ENCODE peak calls at places on chromosome 22, in seven cellular contexts. S is pancreas; C is effector memory CD4-positive, alpha-beta T cell; Q is CD4-positive, alpha-beta memory T cell; P is stomach; W is right atrium auricular region; K is Caco-2. R is an unnamed sample. For H3K27me3, the result is how much of the 10 kb centered on the place peaks cover.

GRCh38 chr22:30694171-30694637 is 470 bp upstream of the OSBP2 start:
- DNase-seq in W (no peak), P (peak), C (peak), K (peak), S (peak), Q (peak), R (peak)

GRCh38 chr22:28414017-28414416 is 265.6 kb downstream of the TTC28 start:
- DNase-seq in C (no peak), Q (no peak), S (no peak), W (no peak), P (no peak), K (no peak), R (no peak)

GRCh38 chr22:30325724-30326703 is 727 bp downstream of the TBC1D10A start:
- DNase-seq in W (no peak), P (peak), K (no peak), C (no peak), Q (no peak), S (peak), R (peak)

GRCh38 chr22:46688949-46689348 is 49.1 kb downstream of the CERK start:
- DNase-seq in W (no peak), C (no peak), P (peak), Q (no peak), K (no peak), S (no peak), R (no peak)

GRCh38 chr22:38213319-38214247 is 11.8 kb downstream of the MAFF start:
- DNase-seq in W (no peak), S (no peak), P (no peak), Q (no peak), C (no peak), K (no peak), R (no peak)

GRCh38 chr22:35476341-35476740 is 64.3 kb upstream of the RASD2 start:
- DNase-seq in P (no peak), W (no peak), K (no peak), S (no peak), C (no peak), Q (no peak), R (no peak)

GRCh38 chr22:48670317-48670716 is 1157.4 kb downstream of the BRD1 start:
- DNase-seq in P (no peak), S (no peak), C (no peak), K (no peak), W (no peak), Q (no peak), R (peak)

GRCh38 chr22:23888615-23889401 is 5.4 kb upstream of the MIF start:
- DNase-seq in C (no peak), K (no peak), Q (no peak), S (no peak), W (no peak), P (no peak), R (no peak)

GRCh38 chr22:29706991-29707390 is 12.8 kb upstream of the CABP7 start:
- DNase-seq in P (no peak), W (no peak), C (no peak), K (no peak), Q (no peak), S (no peak), R (no peak)

GRCh38 chr22:31730344-31730711 is 19.6 kb downstream of the PRR14L start:
- DNase-seq in C (no peak), Q (no peak), S (no peak), P (no peak), W (no peak), K (no peak), R (no peak)

GRCh38 chr22:31272522-31273446 is 19.5 kb downstream of the PIK3IP1 start:
- DNase-seq in C (no peak), W (no peak), Q (peak), K (peak), S (peak), P (peak), R (no peak)

GRCh38 chr22:34798605-34799004 is 267.4 kb upstream of the ISX start:
- DNase-seq in K (no peak), C (no peak), W (no peak), S (no peak), P (no peak), Q (no peak), R (no peak)

GRCh38 chr22:16562711-16563554 is 29.7 kb downstream of the CCT8L2 start:
- DNase-seq in S (no peak), K (no peak), Q (no peak), P (no peak), W (no peak), C (no peak), R (peak)

GRCh38 chr22:19770349-19771220 is 10.0 kb downstream of the TBX1 start:
- DNase-seq in Q (no peak), K (no peak), S (peak), W (no peak), C (no peak), P (no peak), R (peak)

GRCh38 chr22:21020802-21021429 is 6.0 kb downstream of the P2RX6 start:
- DNase-seq in C (no peak), K (no peak), S (no peak), P (no peak), Q (no peak), W (no peak), R (peak)

GRCh38 chr22:42072606-42073330 is 1.3 kb upstream of the PHETA2 start:
- DNase-seq in P (no peak), C (no peak), Q (no peak), K (no peak), S (no peak), W (no peak), R (no peak)

GRCh38 chr22:41768420-41768819 is 32.1 kb upstream of the CCDC134 start:
- DNase-seq in C (no peak), Q (no peak), P (no peak), W (no peak), S (no peak), K (no peak), R (no peak)

GRCh38 chr22:45072322-45072903 is 62.6 kb upstream of the PHF21B start:
- DNase-seq in C (no peak), S (no peak), K (peak), Q (no peak), W (no peak), P (no peak), R (no peak)

GRCh38 chr22:17198188-17199130 is 20.8 kb downstream of the ADA2 start:
- DNase-seq in P (no peak), W (no peak), Q (no peak), C (no peak), S (no peak), K (no peak), R (peak)

GRCh38 chr22:21013742-21014201 is 1.2 kb upstream of the P2RX6 start:
- DNase-seq in P (no peak), S (no peak), C (no peak), W (no peak), Q (no peak), K (no peak), R (no peak)

GRCh38 chr22:38098410-38099249 is 11.9 kb downstream of the BAIAP2L2 start:
- DNase-seq in W (no peak), K (no peak), C (no peak), S (no peak), Q (no peak), P (no peak), R (no peak)

GRCh38 chr22:17779286-17780115 is 5.2 kb upstream of the BID start:
- DNase-seq in C (no peak), K (no peak), Q (no peak), W (no peak), P (no peak), S (no peak), R (peak)

GRCh38 chr22:46538816-46539163 is 1.4 kb upstream of the CELSR1 start:
- DNase-seq in K (peak), S (no peak), Q (no peak), P (no peak), C (no peak), W (no peak), R (no peak)

GRCh38 chr22:39175127-39176066 is 22.9 kb upstream of the CBX7 start:
- DNase-seq in Q (no peak), C (no peak), P (no peak), W (no peak), S (no peak), K (no peak), R (no peak)

GRCh38 chr22:28607710-28608109 is 71.9 kb downstream of the TTC28 start:
- DNase-seq in K (no peak), Q (no peak), C (no peak), P (no peak), W (no peak), S (no peak), R (no peak)

GRCh38 chr22:46737105-46737975 is 712 bp downstream of the CERK start:
- DNase-seq in W (no peak), C (no peak), K (no peak), P (no peak), Q (peak), S (peak), R (peak)

GRCh38 chr22:38325575-38325974 is 8.3 kb upstream of the CSNK1E start:
- DNase-seq in C (no peak), W (no peak), Q (no peak), P (no peak), S (no peak), K (no peak), R (no peak)

GRCh38 chr22:39703890-39704658 is 133.5 kb downstream of the CACNA1I start:
- DNase-seq in C (no peak), P (no peak), S (no peak), W (no peak), K (no peak), Q (no peak), R (peak)

GRCh38 chr22:48714231-48714630 is 1113.4 kb downstream of the BRD1 start:
- DNase-seq in P (no peak), C (no peak), Q (no peak), W (no peak), K (no peak), S (peak), R (no peak)

GRCh38 chr22:35604671-35605457 is 12.3 kb downstream of the MB start:
- DNase-seq in K (no peak), P (no peak), Q (no peak), C (no peak), S (no peak), W (no peak), R (no peak)

GRCh38 chr22:24876700-24877099 is 69.8 kb downstream of the LHFPL7 start:
- DNase-seq in P (no peak), Q (no peak), W (no peak), K (no peak), C (no peak), S (no peak), R (no peak)

GRCh38 chr22:25281675-25282345 is 62.4 kb downstream of the CRYBB2 start:
- DNase-seq in W (no peak), C (no peak), P (no peak), K (no peak), S (no peak), Q (no peak), R (no peak)

GRCh38 chr22:17077255-17077654 is 7.5 kb upstream of the IL17RA start:
- DNase-seq in C (no peak), W (no peak), S (no peak), Q (no peak), P (no peak), K (no peak), R (no peak)

GRCh38 chr22:35317680-35318290 is 18.1 kb downstream of the TOM1 start:
- DNase-seq in W (no peak), P (no peak), S (peak), Q (no peak), K (peak), C (no peak), R (no peak)

GRCh38 chr22:35437038-35437437 is 37.1 kb downstream of the MCM5 start:
- DNase-seq in P (no peak), S (no peak), W (no peak), C (no peak), K (peak), Q (no peak), R (no peak)

GRCh38 chr22:42316988-42317387 is 46.5 kb upstream of the TCF20 start:
- DNase-seq in P (peak), K (no peak), S (no peak), C (peak), Q (peak), W (no peak), R (no peak)

GRCh38 chr22:41001722-41002122 is 50.5 kb downstream of the RBX1 start:
- DNase-seq in Q (no peak), W (no peak), S (no peak), P (no peak), K (peak), C (no peak), R (no peak)

DNA sequence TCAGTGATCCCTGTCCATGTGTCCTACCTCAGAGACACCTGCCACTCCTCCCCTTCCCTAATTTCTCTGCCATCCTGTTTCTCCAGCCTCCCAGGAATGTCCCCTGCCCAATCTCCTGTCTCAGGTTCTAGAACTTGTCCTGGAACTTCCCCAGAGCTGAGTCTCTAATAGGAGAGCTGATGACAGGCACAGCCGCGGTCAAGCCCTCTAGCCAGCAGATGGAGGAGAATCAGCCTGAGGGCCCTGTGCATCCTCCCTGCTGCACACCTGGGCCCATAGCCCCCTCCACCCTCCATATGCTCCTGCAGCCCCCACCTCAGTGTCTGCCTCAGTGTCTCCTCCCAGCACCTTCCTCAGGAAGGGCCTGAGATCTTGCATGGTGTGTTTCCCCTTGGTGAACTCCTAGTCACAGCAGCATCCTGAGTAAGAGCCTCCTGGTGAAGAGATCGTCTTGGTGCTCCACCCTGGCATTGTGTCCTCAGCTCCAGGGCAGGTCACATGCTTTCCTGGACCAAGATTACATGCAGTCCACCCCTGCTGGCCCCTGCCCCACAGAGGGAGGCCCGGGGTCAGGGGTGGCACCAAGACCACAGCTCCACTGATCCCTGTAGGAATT is 43.9 kb upstream of the VPREB1 start:
- DNase-seq in C (no peak), K (no peak), P (no peak), S (no peak), Q (no peak), W (no peak), R (no peak)
- H3K27me3 ChIP-seq in C (under half), K (under half), P (under half), S (under half), Q (under half), W (under half), R (under half)

GRCh38 chr22:36818010-36818642 is 1.3 kb upstream of the PVALB start:
- DNase-seq in S (no peak), Q (no peak), C (no peak), K (no peak), W (no peak), P (no peak), R (no peak)
- H3K27me3 ChIP-seq in S (under half), Q (under half), C (under half), K (under half), W (under half), P (under half), R (half or more)

DNA sequence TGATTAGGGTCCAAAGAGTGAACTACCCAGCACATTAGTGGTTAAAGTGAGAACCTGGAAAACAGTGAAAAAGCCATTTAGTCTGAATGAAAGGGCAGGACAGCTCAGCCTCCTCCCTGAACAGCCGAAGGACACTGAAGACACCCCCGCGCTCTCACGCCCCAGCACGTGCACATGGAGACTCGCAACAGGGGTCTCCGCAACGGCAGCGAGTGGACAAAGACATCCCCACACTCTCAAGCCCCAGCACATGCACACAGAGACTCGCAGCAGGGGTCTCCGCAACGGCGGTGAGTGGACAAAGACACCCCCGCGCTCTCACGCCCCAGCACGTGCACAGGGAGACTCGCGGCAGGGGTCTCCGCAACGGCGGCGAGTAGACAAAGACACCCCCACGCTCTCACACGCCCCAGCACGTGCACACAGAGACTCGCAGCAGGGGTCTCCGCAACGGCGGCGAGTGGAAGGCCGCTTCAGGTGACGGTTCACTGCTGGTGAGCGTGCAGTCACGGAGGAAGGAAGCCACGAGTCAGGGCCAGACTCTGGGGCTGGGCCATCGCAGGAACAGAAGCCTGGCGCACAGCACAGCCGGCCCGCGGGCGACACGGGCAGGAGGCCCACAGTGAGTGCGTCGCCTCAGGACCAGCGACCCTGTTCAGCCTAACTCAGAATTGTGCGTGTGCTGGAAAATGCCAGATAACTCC is 43.6 kb downstream of the BRD1 start:
- DNase-seq in C (no peak), S (no peak), P (no peak), K (no peak), W (no peak), Q (no peak), R (peak)
- H3K27me3 ChIP-seq in C (under half), S (under half), P (under half), K (under half), W (under half), Q (under half), R (under half)

DNA sequence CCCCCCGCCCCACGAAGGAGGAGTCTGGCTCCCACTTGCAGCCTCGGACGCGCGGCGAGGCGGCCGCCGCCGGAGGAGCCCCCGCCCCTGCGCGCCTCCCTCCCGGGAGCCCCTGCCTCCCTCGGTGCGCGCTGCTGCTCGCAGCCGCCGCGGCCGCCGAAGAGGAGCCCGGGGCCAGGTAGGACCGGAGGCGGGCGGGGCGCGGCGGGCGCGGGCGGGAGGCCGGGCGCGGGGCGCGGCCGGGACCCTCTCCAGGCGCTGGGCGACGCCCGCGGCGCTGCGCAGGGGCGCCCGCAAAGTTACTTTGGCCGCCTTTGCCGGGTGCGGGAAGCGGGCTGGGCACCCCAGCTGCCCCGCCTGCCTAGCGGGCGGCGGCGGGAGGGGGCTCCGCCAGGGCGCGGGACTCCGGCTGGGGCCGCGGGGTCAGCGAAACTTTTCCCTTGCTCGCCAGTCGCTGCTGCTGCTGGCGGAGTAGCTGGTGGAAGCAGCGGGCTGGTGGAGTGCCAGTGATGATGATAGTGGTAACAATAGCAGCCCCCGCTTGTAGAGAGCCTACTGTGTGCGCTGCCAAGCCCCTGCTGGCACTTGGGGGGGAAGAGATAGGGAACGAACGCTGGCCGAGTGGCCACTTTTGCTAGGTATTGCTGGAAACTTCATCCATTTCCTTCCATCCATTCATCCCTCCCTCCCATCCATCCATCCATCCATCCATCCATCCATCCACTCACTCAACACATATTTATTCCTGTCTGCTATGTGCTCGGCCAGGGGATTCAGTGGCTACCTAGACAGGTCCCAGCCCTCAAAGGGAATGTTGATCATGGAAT is at the start of gene MPPED1:
- DNase-seq in C (no peak), P (no peak), W (no peak), S (no peak), K (no peak), Q (no peak), R (no peak)
- H3K27me3 ChIP-seq in C (under half), P (under half), W (under half), S (under half), K (under half), Q (under half), R (under half)

R was measured in psoas muscle.